ENCODE peak calls at places on chromosomes 12 and 14, in five cellular contexts. One of them, this sample, is unnamed. For H3K36me3 and H3K4me1, the result is how much of the 10 kb centered on the place peaks cover.

GRCh38 chr12:122834229-122834920 is 882 bp upstream of the HIP1R start:
- DNase-seq in heart right ventricle: peak
- DNase-seq in Caco-2: peak
- DNase-seq in tibial artery: peak
- DNase-seq in uterus: no peak
- DNase-seq in this sample: peak

GRCh38 chr14:94123296-94123695 is 6.1 kb downstream of the IFI27L2 start:
- DNase-seq in uterus: no peak
- DNase-seq in heart right ventricle: no peak
- DNase-seq in tibial artery: peak
- DNase-seq in Caco-2: no peak
- DNase-seq in this sample: no peak

GRCh38 chr12:113427882-113428281 is 5.7 kb downstream of the SDSL start:
- DNase-seq in uterus: no peak
- DNase-seq in tibial artery: no peak
- DNase-seq in heart right ventricle: no peak
- DNase-seq in Caco-2: no peak
- DNase-seq in this sample: no peak

GRCh38 chr14:106436310-106436905 is 910.0 kb downstream of the TMEM121 start:
- DNase-seq in heart right ventricle: peak
- DNase-seq in uterus: no peak
- DNase-seq in Caco-2: peak
- DNase-seq in tibial artery: no peak
- DNase-seq in this sample: no peak

GRCh38 chr14:90651405-90651804 is 164.8 kb downstream of the TTC7B start:
- DNase-seq in uterus: no peak
- DNase-seq in Caco-2: no peak
- DNase-seq in tibial artery: no peak
- DNase-seq in heart right ventricle: no peak
- DNase-seq in this sample: no peak

GRCh38 chr14:74464785-74465184 is 28.3 kb downstream of the NPC2 start:
- DNase-seq in tibial artery: no peak
- DNase-seq in Caco-2: no peak
- DNase-seq in heart right ventricle: no peak
- DNase-seq in uterus: no peak
- DNase-seq in this sample: no peak

GRCh38 chr12:120199595-120200306 is 1.2 kb downstream of the RPLP0 start:
- DNase-seq in heart right ventricle: no peak
- DNase-seq in uterus: peak
- DNase-seq in Caco-2: no peak
- DNase-seq in tibial artery: no peak
- DNase-seq in this sample: no peak

GRCh38 chr12:63889236-63889635 is 44.7 kb downstream of the SRGAP1 start:
- DNase-seq in Caco-2: no peak
- DNase-seq in heart right ventricle: no peak
- DNase-seq in tibial artery: no peak
- DNase-seq in uterus: no peak
- DNase-seq in this sample: no peak

GRCh38 chr14:32826404-32827082 is 112.1 kb upstream of the NPAS3 start:
- DNase-seq in Caco-2: no peak
- DNase-seq in uterus: no peak
- DNase-seq in tibial artery: no peak
- DNase-seq in heart right ventricle: no peak
- DNase-seq in this sample: no peak

DNA sequence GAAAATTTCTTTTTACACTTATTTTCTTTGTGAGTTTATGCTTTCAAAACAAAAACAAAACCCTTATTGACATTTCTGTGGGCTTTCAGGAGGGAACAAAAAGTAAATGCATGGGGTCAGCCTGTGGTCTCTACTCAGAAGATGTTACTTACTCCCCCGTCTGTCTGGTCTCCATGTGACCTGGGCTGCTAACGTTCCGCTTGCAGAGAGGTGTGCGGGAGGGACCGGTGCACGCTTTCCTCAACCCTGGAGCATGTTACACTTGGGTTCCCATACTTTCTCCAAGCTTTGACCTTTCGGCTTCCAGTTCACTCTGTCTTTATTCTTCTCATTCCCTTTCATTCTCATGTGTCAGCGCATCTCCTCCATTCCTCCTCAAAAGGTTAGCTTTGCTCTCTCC is 36.5 kb downstream of the ZC3H14 start:
- DNase-seq in tibial artery: no peak
- DNase-seq in heart right ventricle: no peak
- DNase-seq in uterus: no peak
- DNase-seq in Caco-2: no peak
- DNase-seq in this sample: no peak
- H3K36me3 ChIP-seq in tibial artery: half or more
- H3K36me3 ChIP-seq in heart right ventricle: half or more
- H3K36me3 ChIP-seq in uterus: under half
- H3K36me3 ChIP-seq in Caco-2: under half
- H3K36me3 ChIP-seq in this sample: under half

DNA sequence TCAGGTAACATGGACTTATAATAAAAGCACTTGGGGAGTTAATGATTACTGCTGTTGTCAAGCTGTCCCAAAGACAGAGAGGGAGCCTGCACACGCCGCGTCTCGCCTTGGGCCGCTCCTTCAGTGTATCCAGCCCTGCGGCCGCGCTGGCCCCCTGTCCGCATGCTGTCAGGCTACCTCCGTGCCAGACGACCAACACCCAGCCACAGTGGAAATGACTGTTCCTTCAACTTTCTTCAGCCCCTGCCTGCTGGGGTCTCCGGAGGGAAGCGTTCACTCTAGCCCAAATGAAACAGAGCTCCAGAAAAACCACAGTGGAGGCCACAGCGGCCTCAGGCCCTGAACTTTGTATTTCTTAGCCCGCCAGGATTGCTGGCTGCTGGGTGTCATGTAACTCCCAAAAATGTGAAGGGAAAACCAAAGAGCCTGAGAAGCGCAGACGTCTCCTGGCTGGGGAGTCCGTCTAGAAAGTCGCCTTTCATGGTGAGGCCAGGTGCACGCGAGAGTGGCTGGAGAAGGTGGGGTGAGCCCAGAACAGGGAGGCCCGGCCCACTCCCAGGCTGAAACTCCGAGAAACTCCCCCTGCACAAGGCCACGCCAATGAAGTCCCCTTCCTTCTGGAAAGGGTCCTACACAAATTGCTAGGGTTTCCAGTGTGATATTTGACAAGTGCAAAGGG is 189.0 kb downstream of the ZFP36L1 start:
- DNase-seq in heart right ventricle: no peak
- DNase-seq in tibial artery: peak
- DNase-seq in uterus: no peak
- DNase-seq in Caco-2: no peak
- DNase-seq in this sample: no peak
- H3K4me1 ChIP-seq in heart right ventricle: under half
- H3K4me1 ChIP-seq in tibial artery: under half
- H3K4me1 ChIP-seq in uterus: under half
- H3K4me1 ChIP-seq in Caco-2: under half
- H3K4me1 ChIP-seq in this sample: under half

DNA sequence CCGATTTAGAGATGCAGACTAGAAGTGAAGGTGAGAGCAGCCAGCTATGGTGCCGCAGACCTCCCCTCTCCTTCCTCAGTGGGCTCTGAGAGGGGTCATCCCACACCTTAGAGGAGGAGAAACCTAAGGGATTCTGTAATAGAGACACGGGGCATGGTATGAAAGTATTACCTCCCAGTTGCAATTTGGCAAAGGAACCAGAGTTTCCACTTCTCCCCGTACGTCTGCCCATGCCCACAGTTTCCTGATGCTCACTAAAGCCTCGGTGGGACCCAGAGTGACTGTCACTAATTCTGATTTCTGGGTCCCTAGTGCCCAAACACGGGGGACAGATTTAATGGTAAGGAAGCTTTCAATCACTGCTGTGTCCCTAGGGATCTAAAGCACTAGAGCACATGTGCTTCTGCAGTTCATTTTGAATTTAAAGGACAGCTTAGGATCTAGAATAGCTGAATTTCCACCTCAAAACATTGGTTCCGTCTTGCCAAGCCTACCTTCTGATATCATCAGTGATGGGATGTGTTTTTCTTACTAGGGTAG is 44.1 kb downstream of the DAD1 start:
- DNase-seq in uterus: no peak
- DNase-seq in heart right ventricle: no peak
- DNase-seq in tibial artery: no peak
- DNase-seq in Caco-2: no peak
- DNase-seq in this sample: no peak
- H3K36me3 ChIP-seq in uterus: under half
- H3K36me3 ChIP-seq in heart right ventricle: under half
- H3K36me3 ChIP-seq in tibial artery: under half
- H3K36me3 ChIP-seq in Caco-2: under half
- H3K36me3 ChIP-seq in this sample: under half

GRCh38 chr12:96208346-96208745 is 14.2 kb downstream of the ELK3 start:
- DNase-seq in tibial artery: no peak
- DNase-seq in uterus: no peak
- DNase-seq in Caco-2: no peak
- DNase-seq in heart right ventricle: no peak
- DNase-seq in this sample: no peak
- H3K4me1 ChIP-seq in tibial artery: under half
- H3K4me1 ChIP-seq in uterus: under half
- H3K4me1 ChIP-seq in Caco-2: under half
- H3K4me1 ChIP-seq in heart right ventricle: half or more
- H3K4me1 ChIP-seq in this sample: under half

GRCh38 chr14:102690509-102691286 is 86.6 kb upstream of the TRAF3 start:
- DNase-seq in heart right ventricle: no peak
- DNase-seq in tibial artery: no peak
- DNase-seq in uterus: no peak
- DNase-seq in Caco-2: peak
- DNase-seq in this sample: no peak
- H3K36me3 ChIP-seq in heart right ventricle: under half
- H3K36me3 ChIP-seq in tibial artery: under half
- H3K36me3 ChIP-seq in uterus: under half
- H3K36me3 ChIP-seq in Caco-2: under half
- H3K36me3 ChIP-seq in this sample: under half

GRCh38 chr14:92520102-92520651 is 6.6 kb downstream of the RIN3 start:
- DNase-seq in tibial artery: no peak
- DNase-seq in Caco-2: no peak
- DNase-seq in uterus: no peak
- DNase-seq in heart right ventricle: no peak
- DNase-seq in this sample: no peak
- H3K4me1 ChIP-seq in tibial artery: under half
- H3K4me1 ChIP-seq in Caco-2: under half
- H3K4me1 ChIP-seq in uterus: under half
- H3K4me1 ChIP-seq in heart right ventricle: under half
- H3K4me1 ChIP-seq in this sample: under half

GRCh38 chr12:131732996-131733615 is 22.2 kb downstream of the SFSWAP start:
- DNase-seq in heart right ventricle: no peak
- DNase-seq in uterus: no peak
- DNase-seq in Caco-2: no peak
- DNase-seq in tibial artery: no peak
- DNase-seq in this sample: no peak
- H3K36me3 ChIP-seq in heart right ventricle: half or more
- H3K36me3 ChIP-seq in uterus: under half
- H3K36me3 ChIP-seq in Caco-2: under half
- H3K36me3 ChIP-seq in tibial artery: half or more
- H3K36me3 ChIP-seq in this sample: half or more